ENCODE peak calls at places on chromosomes 13 and 19, in seven cellular contexts. One of them, this sample, is unnamed.

GRCh38 chr19:29806098-29806866 is 5.5 kb upstream of the CCNE1 start:
- DNase-seq in mammary epithelial cell: no peak
- DNase-seq in AG04450: no peak
- DNase-seq in cardiac muscle cell: peak
- DNase-seq in kidney: peak
- DNase-seq in H9: peak
- DNase-seq in heart left ventricle: peak
- DNase-seq in this sample: no peak

GRCh38 chr19:46296722-46297431 is at the start of gene HIF3A:
- DNase-seq in mammary epithelial cell: no peak
- DNase-seq in AG04450: no peak
- DNase-seq in H9: peak
- DNase-seq in heart left ventricle: peak
- DNase-seq in kidney: peak
- DNase-seq in cardiac muscle cell: peak
- DNase-seq in this sample: peak

GRCh38 chr19:8585894-8586750 is 8.9 kb upstream of the MYO1F start:
- DNase-seq in heart left ventricle: no peak
- DNase-seq in H9: peak
- DNase-seq in cardiac muscle cell: peak
- DNase-seq in kidney: no peak
- DNase-seq in AG04450: no peak
- DNase-seq in mammary epithelial cell: no peak
- DNase-seq in this sample: no peak

GRCh38 chr19:4583961-4584669 is 24.6 kb upstream of the SEMA6B start:
- DNase-seq in H9: peak
- DNase-seq in kidney: peak
- DNase-seq in heart left ventricle: peak
- DNase-seq in AG04450: no peak
- DNase-seq in cardiac muscle cell: peak
- DNase-seq in mammary epithelial cell: peak
- DNase-seq in this sample: no peak

GRCh38 chr13:33109801-33110200 is 93.6 kb downstream of the KL start:
- DNase-seq in kidney: no peak
- DNase-seq in AG04450: no peak
- DNase-seq in cardiac muscle cell: no peak
- DNase-seq in mammary epithelial cell: no peak
- DNase-seq in heart left ventricle: no peak
- DNase-seq in H9: peak
- DNase-seq in this sample: no peak

GRCh38 chr13:61795580-61795979 is 379.9 kb upstream of the PCDH20 start:
- DNase-seq in cardiac muscle cell: no peak
- DNase-seq in AG04450: no peak
- DNase-seq in mammary epithelial cell: no peak
- DNase-seq in H9: no peak
- DNase-seq in heart left ventricle: no peak
- DNase-seq in kidney: no peak
- DNase-seq in this sample: no peak

GRCh38 chr19:3984908-3985642 is at the start of gene EEF2:
- DNase-seq in cardiac muscle cell: peak
- DNase-seq in H9: peak
- DNase-seq in kidney: peak
- DNase-seq in AG04450: peak
- DNase-seq in heart left ventricle: peak
- DNase-seq in mammary epithelial cell: peak
- DNase-seq in this sample: peak

GRCh38 chr19:1118999-1119398 is 15.2 kb downstream of the GPX4 start:
- DNase-seq in AG04450: no peak
- DNase-seq in heart left ventricle: no peak
- DNase-seq in H9: no peak
- DNase-seq in mammary epithelial cell: no peak
- DNase-seq in cardiac muscle cell: no peak
- DNase-seq in kidney: peak
- DNase-seq in this sample: no peak

GRCh38 chr13:51397262-51397933 is 55.4 kb downstream of the INTS6 start:
- DNase-seq in cardiac muscle cell: peak
- DNase-seq in mammary epithelial cell: no peak
- DNase-seq in heart left ventricle: no peak
- DNase-seq in H9: no peak
- DNase-seq in AG04450: peak
- DNase-seq in kidney: no peak
- DNase-seq in this sample: no peak

GRCh38 chr19:48530044-48530720 is 18.5 kb upstream of the LMTK3 start:
- DNase-seq in mammary epithelial cell: no peak
- DNase-seq in heart left ventricle: no peak
- DNase-seq in kidney: no peak
- DNase-seq in H9: no peak
- DNase-seq in cardiac muscle cell: no peak
- DNase-seq in AG04450: no peak
- DNase-seq in this sample: no peak

GRCh38 chr19:50669319-50670101 is 20.3 kb downstream of the C19orf81 start:
- DNase-seq in AG04450: no peak
- DNase-seq in mammary epithelial cell: no peak
- DNase-seq in heart left ventricle: no peak
- DNase-seq in cardiac muscle cell: peak
- DNase-seq in kidney: no peak
- DNase-seq in H9: no peak
- DNase-seq in this sample: no peak

GRCh38 chr13:48783181-48783630 is 129.5 kb downstream of the CYSLTR2 start:
- DNase-seq in kidney: peak
- DNase-seq in heart left ventricle: peak
- DNase-seq in mammary epithelial cell: peak
- DNase-seq in AG04450: peak
- DNase-seq in cardiac muscle cell: peak
- DNase-seq in H9: no peak
- DNase-seq in this sample: no peak

GRCh38 chr19:47376589-47377144 is 27.6 kb downstream of the DHX34 start:
- DNase-seq in heart left ventricle: no peak
- DNase-seq in mammary epithelial cell: no peak
- DNase-seq in H9: no peak
- DNase-seq in kidney: no peak
- DNase-seq in cardiac muscle cell: no peak
- DNase-seq in AG04450: no peak
- DNase-seq in this sample: no peak

GRCh38 chr13:39273953-39274352 is 235.7 kb downstream of the NHLRC3 start:
- DNase-seq in mammary epithelial cell: no peak
- DNase-seq in H9: peak
- DNase-seq in AG04450: no peak
- DNase-seq in cardiac muscle cell: peak
- DNase-seq in heart left ventricle: no peak
- DNase-seq in kidney: no peak
- DNase-seq in this sample: no peak

DNA sequence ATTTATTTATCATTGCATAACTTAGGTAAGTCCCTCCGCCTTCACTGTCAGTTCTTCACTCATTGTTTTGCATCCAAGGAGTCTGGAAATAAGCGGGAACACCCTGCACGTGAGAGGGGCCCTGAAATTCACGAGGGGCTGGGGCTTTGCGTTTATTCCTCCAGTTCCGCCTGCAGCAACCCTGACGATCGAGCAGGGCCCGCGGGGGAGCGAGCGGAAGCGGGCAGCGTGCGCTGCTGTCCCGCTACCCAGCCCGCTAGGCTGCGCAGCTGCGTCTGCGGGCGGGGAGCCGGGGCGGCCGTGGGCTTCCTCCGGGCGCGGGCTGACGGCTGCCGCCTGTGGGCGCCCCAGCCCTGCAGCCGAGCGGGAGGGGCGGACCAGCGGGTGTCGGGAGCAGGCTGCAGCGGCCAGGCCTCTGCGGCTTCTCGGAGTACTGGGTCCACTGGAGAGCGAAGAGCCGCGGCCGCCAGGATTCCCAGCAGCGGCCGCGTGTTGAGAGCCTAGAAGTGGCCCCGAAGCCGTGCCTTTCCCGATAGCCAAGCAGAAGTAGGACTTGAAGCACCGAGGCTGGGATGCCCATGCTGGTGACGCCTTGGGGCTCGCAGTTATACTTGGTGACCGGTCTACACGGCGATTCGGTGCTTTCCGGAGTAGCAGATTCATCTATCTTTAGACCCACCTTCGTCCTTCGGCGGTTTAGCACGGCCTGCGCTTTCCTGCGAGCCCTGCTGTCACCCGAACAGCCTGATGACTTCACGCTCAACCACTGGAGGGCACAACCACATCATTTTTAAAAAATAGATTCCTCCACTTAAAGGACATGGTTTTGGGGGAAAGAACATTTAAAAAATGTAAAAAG is 32.9 kb upstream of the SACS start:
- DNase-seq in heart left ventricle: peak
- DNase-seq in AG04450: peak
- DNase-seq in H9: peak
- DNase-seq in kidney: peak
- DNase-seq in cardiac muscle cell: peak
- DNase-seq in mammary epithelial cell: peak
- DNase-seq in this sample: peak
- H3K27ac ChIP-seq in heart left ventricle: peak
- H3K27ac ChIP-seq in AG04450: peak
- H3K27ac ChIP-seq in H9: no peak
- H3K27ac ChIP-seq in kidney: no peak
- H3K27ac ChIP-seq in cardiac muscle cell: no peak
- H3K27ac ChIP-seq in mammary epithelial cell: no peak
- H3K27ac ChIP-seq in this sample: peak

DNA sequence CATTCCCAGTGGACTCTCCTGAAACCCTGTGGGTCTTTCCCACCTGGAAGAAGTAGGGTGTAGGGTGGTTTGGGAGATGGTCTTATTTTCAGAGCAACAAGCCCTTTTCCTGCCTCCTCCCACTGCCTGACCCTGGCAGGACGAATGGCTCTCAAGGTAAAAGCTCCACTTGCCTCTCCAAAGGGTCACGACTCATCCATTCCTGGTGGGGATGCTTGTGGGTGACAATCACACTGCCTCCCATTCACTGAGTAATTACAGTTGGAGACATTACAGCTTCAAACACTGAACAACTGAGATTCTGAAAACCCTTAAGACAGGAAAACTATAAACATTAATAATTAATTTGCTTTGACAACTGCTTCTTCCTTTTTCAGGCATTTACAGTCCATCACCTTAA is 199.5 kb upstream of the IRS2 start:
- DNase-seq in heart left ventricle: no peak
- DNase-seq in mammary epithelial cell: no peak
- DNase-seq in kidney: no peak
- DNase-seq in cardiac muscle cell: no peak
- DNase-seq in AG04450: no peak
- DNase-seq in H9: no peak
- DNase-seq in this sample: no peak
- H3K27ac ChIP-seq in heart left ventricle: no peak
- H3K27ac ChIP-seq in mammary epithelial cell: no peak
- H3K27ac ChIP-seq in kidney: no peak
- H3K27ac ChIP-seq in cardiac muscle cell: no peak
- H3K27ac ChIP-seq in AG04450: no peak
- H3K27ac ChIP-seq in H9: no peak
- H3K27ac ChIP-seq in this sample: no peak

GRCh38 chr13:99417151-99417820 is 84.0 kb upstream of the TM9SF2 start:
- DNase-seq in cardiac muscle cell: no peak
- DNase-seq in kidney: no peak
- DNase-seq in mammary epithelial cell: no peak
- DNase-seq in H9: peak
- DNase-seq in AG04450: no peak
- DNase-seq in heart left ventricle: no peak
- DNase-seq in this sample: no peak

GRCh38 chr13:99419591-99420243 is 81.6 kb upstream of the TM9SF2 start:
- DNase-seq in cardiac muscle cell: no peak
- DNase-seq in AG04450: no peak
- DNase-seq in H9: no peak
- DNase-seq in heart left ventricle: no peak
- DNase-seq in kidney: no peak
- DNase-seq in mammary epithelial cell: no peak
- DNase-seq in this sample: no peak

GRCh38 chr13:99418663-99419140 is 82.6 kb upstream of the TM9SF2 start:
- DNase-seq in heart left ventricle: no peak
- DNase-seq in cardiac muscle cell: no peak
- DNase-seq in AG04450: no peak
- DNase-seq in kidney: no peak
- DNase-seq in H9: no peak
- DNase-seq in mammary epithelial cell: no peak
- DNase-seq in this sample: no peak

GRCh38 chr13:99416411-99417121 is 84.7 kb upstream of the TM9SF2 start:
- DNase-seq in cardiac muscle cell: no peak
- DNase-seq in AG04450: no peak
- DNase-seq in kidney: no peak
- DNase-seq in H9: no peak
- DNase-seq in heart left ventricle: no peak
- DNase-seq in mammary epithelial cell: no peak
- DNase-seq in this sample: no peak

GRCh38 chr13:99417821-99418662 is 83.2 kb upstream of the TM9SF2 start:
- DNase-seq in kidney: no peak
- DNase-seq in heart left ventricle: no peak
- DNase-seq in AG04450: no peak
- DNase-seq in H9: no peak
- DNase-seq in mammary epithelial cell: no peak
- DNase-seq in cardiac muscle cell: no peak
- DNase-seq in this sample: no peak
- H3K27ac ChIP-seq in kidney: no peak
- H3K27ac ChIP-seq in heart left ventricle: no peak
- H3K27ac ChIP-seq in AG04450: no peak
- H3K27ac ChIP-seq in H9: no peak
- H3K27ac ChIP-seq in mammary epithelial cell: no peak
- H3K27ac ChIP-seq in cardiac muscle cell: no peak
- H3K27ac ChIP-seq in this sample: no peak

DNA sequence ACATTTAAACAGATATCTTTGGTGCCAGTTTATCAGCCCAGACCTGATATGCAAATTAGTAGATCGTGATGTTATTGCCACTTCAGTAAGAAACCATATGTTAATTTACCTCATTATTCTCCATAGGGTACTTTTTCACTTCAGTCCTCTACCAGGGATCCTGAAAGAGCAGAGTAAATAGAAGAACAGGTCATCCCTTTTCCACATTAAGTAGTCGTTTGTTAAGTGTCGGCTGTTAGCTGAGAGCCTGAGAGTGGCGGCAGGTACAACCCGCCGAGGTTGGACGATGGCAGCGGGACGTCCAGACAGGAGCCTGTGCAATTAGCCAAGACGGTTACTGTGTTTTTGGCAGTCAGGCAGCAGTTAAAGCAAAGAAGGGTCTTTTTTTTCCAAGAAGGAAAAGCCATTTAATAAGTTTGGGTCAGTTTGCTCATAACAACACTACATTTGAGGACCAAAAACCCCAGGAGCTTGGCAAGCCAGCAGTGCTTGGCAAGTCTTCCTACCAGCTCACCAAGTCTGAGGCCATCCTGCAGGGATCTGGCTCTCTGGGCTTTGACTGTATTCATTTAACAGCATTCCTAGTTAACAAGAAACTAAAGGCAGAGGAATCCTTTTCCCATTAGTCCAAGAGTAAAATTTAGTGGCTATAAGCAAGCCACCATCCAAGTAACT is 231.8 kb downstream of the SHISA2 start:
- DNase-seq in cardiac muscle cell: no peak
- DNase-seq in H9: no peak
- DNase-seq in heart left ventricle: no peak
- DNase-seq in kidney: no peak
- DNase-seq in AG04450: no peak
- DNase-seq in mammary epithelial cell: no peak
- DNase-seq in this sample: no peak
- H3K27ac ChIP-seq in cardiac muscle cell: no peak
- H3K27ac ChIP-seq in H9: no peak
- H3K27ac ChIP-seq in heart left ventricle: no peak
- H3K27ac ChIP-seq in kidney: no peak
- H3K27ac ChIP-seq in AG04450: no peak
- H3K27ac ChIP-seq in mammary epithelial cell: no peak
- H3K27ac ChIP-seq in this sample: no peak

This sample was measured in caudate nucleus.